ENCODE peak calls at places on chromosome 20, in eight cellular contexts. K, G, O, H, M, T, B and E are unnamed samples.

GRCh38 chr20:41138527-41139226 is 1.3 kb downstream of the PLCG1 start:
- DNase-seq in K (no peak), G (no peak), O (no peak), H (peak; percentile 51), M (peak; percentile 12), T (no peak), B (no peak), E (peak; percentile 57)

GRCh38 chr20:33846291-33846916 is 35.3 kb downstream of the CHMP4B start:
- DNase-seq in K (no peak), G (no peak), O (no peak), H (no peak), M (peak; percentile 29), T (no peak), B (peak; percentile 24), E (no peak)

GRCh38 chr20:39876974-39877615 is 811.9 kb downstream of the MAFB start:
- DNase-seq in K (no peak), G (no peak), O (no peak), H (no peak), M (no peak), T (no peak), B (no peak), E (no peak)

GRCh38 chr20:57586370-57586793 is 25.5 kb downstream of the PCK1 start:
- DNase-seq in K (no peak), G (no peak), O (no peak), H (no peak), M (no peak), T (no peak), B (no peak), E (no peak)

GRCh38 chr20:46709055-46709458 is 392 bp upstream of the SLC2A10 start:
- DNase-seq in K (no peak), G (peak; percentile 45), O (no peak), H (peak; percentile 26), M (no peak), T (no peak), B (no peak), E (no peak)

GRCh38 chr20:46523696-46524328 is 10.5 kb upstream of the ZNF334 start:
- DNase-seq in K (no peak), G (peak; percentile 54), O (no peak), H (peak; percentile 30), M (peak; percentile 17), T (no peak), B (no peak), E (peak; percentile 70)

GRCh38 chr20:58033026-58033536 is 195.4 kb downstream of the ANKRD60 start:
- DNase-seq in K (no peak), G (no peak), O (no peak), H (no peak), M (no peak), T (no peak), B (no peak), E (peak; percentile 61)

GRCh38 chr20:45359069-45359405 is 3.9 kb upstream of the SYS1 start:
- DNase-seq in K (peak; percentile 73), G (no peak), O (no peak), H (peak; percentile 28), M (peak; percentile 44), T (no peak), B (peak; percentile 79), E (peak; percentile 54)

GRCh38 chr20:4633780-4634179 is 87.9 kb upstream of the PRND start:
- DNase-seq in K (no peak), G (peak; percentile 80), O (no peak), H (peak; percentile 89), M (peak; percentile 93), T (no peak), B (peak; percentile 53), E (peak; percentile 46)

GRCh38 chr20:17698419-17698818 is 1.3 kb upstream of the BANF2 start:
- DNase-seq in K (no peak), G (no peak), O (no peak), H (no peak), M (no peak), T (no peak), B (no peak), E (no peak)

GRCh38 chr20:25160897-25161296 is 34.6 kb upstream of the ENTPD6 start:
- DNase-seq in K (no peak), G (no peak), O (no peak), H (no peak), M (no peak), T (no peak), B (no peak), E (no peak)

DNA sequence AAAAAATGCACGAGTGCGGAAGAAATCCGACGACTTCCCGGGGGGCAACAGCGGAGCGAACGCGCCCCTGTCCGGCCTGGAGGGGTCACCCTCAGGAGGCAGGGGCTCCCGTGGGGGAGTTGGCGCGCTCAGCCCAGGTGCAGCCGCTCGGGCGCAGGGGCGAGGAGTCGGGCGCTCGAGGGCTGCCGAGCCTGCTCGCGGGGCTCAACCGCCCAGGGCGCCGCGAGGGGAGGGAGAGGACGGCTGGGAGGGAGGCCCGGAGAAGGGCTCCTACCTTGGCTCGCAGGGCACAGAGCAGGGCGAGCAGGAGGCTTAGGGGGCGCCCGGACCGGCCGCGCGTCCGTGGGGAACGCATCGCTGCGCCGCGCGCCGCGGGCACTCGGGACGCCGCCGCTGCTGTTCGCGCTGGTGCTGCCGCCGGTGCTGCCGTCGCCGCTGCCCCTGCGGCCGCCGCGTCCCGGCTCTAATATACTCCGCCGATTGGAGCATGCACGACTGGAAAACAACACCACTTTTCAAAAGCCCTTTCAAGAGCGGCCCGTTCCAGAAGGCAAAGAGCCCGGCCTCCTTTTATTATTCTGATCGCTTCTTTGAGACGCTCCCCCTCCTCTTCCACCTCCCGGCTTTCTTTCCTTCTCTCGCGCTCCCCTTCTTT is 496 bp downstream of the JAG1 start:
- DNase-seq in K (no peak), G (no peak), O (peak; percentile 42), H (peak; percentile 72), M (no peak), T (no peak), B (no peak), E (peak; percentile 62)
- H3K4me3 ChIP-seq in K (peak overlapping the region; percentile 89), G (peak overlapping the region; percentile 98), O (peak overlapping the region; percentile 95), H (peak overlapping the region; percentile 82), M (peak overlapping the region; percentile 93), T (peak overlapping the region; percentile 92), B (peak overlapping the region; percentile 59), E (peak overlapping the region; percentile 72)

DNA sequence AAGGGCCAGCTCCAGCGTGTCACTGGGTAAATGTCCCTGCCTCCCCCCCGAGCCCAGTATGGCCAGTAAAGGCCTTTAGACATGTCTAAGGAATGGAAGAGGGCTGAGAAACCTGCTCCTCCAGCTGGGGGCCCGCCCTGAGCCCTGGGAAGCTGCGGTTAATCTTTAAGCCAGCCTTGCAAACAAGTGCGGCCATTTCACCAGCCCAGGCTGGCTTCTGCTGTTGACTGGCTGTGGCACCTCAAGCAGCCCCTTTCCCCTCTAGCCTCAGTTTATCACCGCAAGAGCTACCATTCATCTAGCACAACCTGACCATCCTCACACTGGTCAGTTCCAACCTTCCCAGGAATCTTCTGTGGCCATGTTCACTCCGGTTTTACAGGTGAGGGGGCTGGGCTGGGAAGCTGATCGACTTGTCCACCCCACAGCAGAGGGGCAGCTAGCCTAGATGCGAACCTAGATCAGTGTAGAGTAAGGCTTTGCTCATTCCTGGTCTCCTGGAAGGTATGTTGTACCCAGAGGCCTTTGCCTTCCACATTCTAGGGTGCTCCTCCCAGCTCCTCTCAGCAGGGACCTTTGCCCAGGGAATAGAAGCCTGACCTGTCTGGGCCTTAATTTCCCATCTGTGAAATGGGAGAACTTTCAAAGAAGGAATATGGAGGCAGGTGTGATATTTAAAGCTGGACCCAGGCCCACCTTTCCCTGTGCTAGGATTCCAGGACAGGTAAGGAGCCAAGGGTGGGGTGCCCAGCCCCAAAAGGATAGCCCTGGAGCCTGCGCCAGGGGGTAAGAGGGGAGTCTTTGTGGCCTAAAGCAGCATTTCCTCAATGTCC is 1.2 kb upstream of the SRC start:
- DNase-seq in K (no peak), G (peak; percentile 82), O (no peak), H (no peak), M (no peak), T (peak; percentile 68), B (no peak), E (no peak)
- H3K4me3 ChIP-seq in K (no peak overlapping the region), G (peak overlapping the region; percentile 54), O (no peak overlapping the region), H (no peak overlapping the region), M (no peak overlapping the region), T (peak overlapping the region; percentile 89), B (no peak overlapping the region), E (peak overlapping the region; percentile 78)

GRCh38 chr20:43511879-43512278 is 4.4 kb downstream of the L3MBTL1 start:
- DNase-seq in K (no peak), G (no peak), O (no peak), H (no peak), M (no peak), T (no peak), B (no peak), E (no peak)

GRCh38 chr20:43506238-43506637 is 1.3 kb upstream of the L3MBTL1 start:
- DNase-seq in K (no peak), G (no peak), O (no peak), H (no peak), M (no peak), T (no peak), B (no peak), E (no peak)

GRCh38 chr20:43508604-43509040 is 1.1 kb downstream of the L3MBTL1 start:
- DNase-seq in K (no peak), G (no peak), O (no peak), H (peak; percentile 11), M (no peak), T (peak; percentile 45), B (no peak), E (no peak)

GRCh38 chr20:43507150-43508080 is at the start of gene L3MBTL1:
- DNase-seq in K (no peak), G (peak; percentile 70), O (peak; percentile 55), H (peak; percentile 49), M (peak; percentile 23), T (peak; percentile 82), B (no peak), E (no peak)

GRCh38 chr20:43508106-43508505 is 609 bp downstream of the L3MBTL1 start:
- DNase-seq in K (no peak), G (no peak), O (no peak), H (no peak), M (no peak), T (peak; percentile 21), B (no peak), E (no peak)
- H3K4me3 ChIP-seq in K (peak overlapping the region; percentile 59), G (peak overlapping the region; percentile 57), O (peak overlapping the region; percentile 68), H (peak overlapping the region; percentile 77), M (peak overlapping the region; percentile 87), T (peak overlapping the region; percentile 58), B (peak overlapping the region; percentile 55), E (peak overlapping the region; percentile 47)

GRCh38 chr20:36370991-36371390 is 64.9 kb downstream of the DLGAP4 start:
- DNase-seq in K (no peak), G (no peak), O (no peak), H (no peak), M (no peak), T (no peak), B (no peak), E (no peak)

GRCh38 chr20:36374995-36375394 is 68.9 kb downstream of the DLGAP4 start:
- DNase-seq in K (no peak), G (no peak), O (no peak), H (no peak), M (no peak), T (no peak), B (no peak), E (no peak)

GRCh38 chr20:36373089-36373488 is 67.0 kb downstream of the DLGAP4 start:
- DNase-seq in K (no peak), G (no peak), O (no peak), H (no peak), M (no peak), T (no peak), B (no peak), E (no peak)

GRCh38 chr20:36371391-36371790 is 65.3 kb downstream of the DLGAP4 start:
- DNase-seq in K (no peak), G (no peak), O (no peak), H (no peak), M (no peak), T (no peak), B (no peak), E (no peak)

GRCh38 chr20:36372671-36373070 is 66.5 kb downstream of the DLGAP4 start:
- DNase-seq in K (no peak), G (no peak), O (no peak), H (no peak), M (no peak), T (no peak), B (no peak), E (no peak)
- H3K4me3 ChIP-seq in K (no peak overlapping the region), G (no peak overlapping the region), O (no peak overlapping the region), H (no peak overlapping the region), M (no peak overlapping the region), T (no peak overlapping the region), B (no peak overlapping the region), E (no peak overlapping the region)